ENCODE peak calls at places on chromosomes 2 and 18, in seven cellular contexts. I is left ventricle myocardium inferior, Z is lower lobe of right lung, T is testis, L is heart left ventricle, U is endothelial cell of umbilical vein, X is mesendoderm. R is an unnamed sample.

GRCh38 chr2:136248242-136248641 is 130.3 kb upstream of the CXCR4 start:
- DNase-seq in I (no peak), Z (no peak), T (no peak), L (no peak), U (peak; percentile 35), X (no peak), R (no peak)

GRCh38 chr2:46364797-46365457 is 67.7 kb downstream of the EPAS1 start:
- DNase-seq in I (no peak), Z (no peak), T (peak; percentile 66), L (no peak), U (peak; percentile 70), X (peak; percentile 60), R (no peak)

GRCh38 chr2:237861875-237862527 is 2.6 kb downstream of the RAMP1 start:
- DNase-seq in I (no peak), Z (no peak), T (no peak), L (no peak), U (no peak), X (no peak), R (no peak)

GRCh38 chr2:196101325-196101981 is 32.8 kb upstream of the DNAH7 start:
- DNase-seq in I (no peak), Z (no peak), T (no peak), L (no peak), U (no peak), X (no peak), R (no peak)

GRCh38 chr18:12031836-12032235 is 50.5 kb downstream of the IMPA2 start:
- DNase-seq in I (peak; percentile 46), Z (no peak), T (peak; percentile 74), L (peak; percentile 57), U (no peak), X (no peak), R (no peak)

GRCh38 chr2:3386448-3386958 is 7.0 kb downstream of the TRAPPC12 start:
- DNase-seq in I (no peak), Z (no peak), T (no peak), L (no peak), U (no peak), X (no peak), R (no peak)

GRCh38 chr2:76212305-76212985 is 501.7 kb upstream of the GCFC2 start:
- DNase-seq in I (no peak), Z (no peak), T (no peak), L (no peak), U (no peak), X (no peak), R (no peak)

GRCh38 chr2:226794751-226795171 is 4.9 kb downstream of the IRS1 start:
- DNase-seq in I (no peak), Z (no peak), T (peak; percentile 25), L (peak; percentile 38), U (no peak), X (peak; percentile 44), R (no peak)

GRCh38 chr18:77042583-77042982 is 90.0 kb downstream of the MBP start:
- DNase-seq in I (peak; percentile 48), Z (no peak), T (no peak), L (no peak), U (no peak), X (no peak), R (no peak)

GRCh38 chr2:63023444-63023843 is 27.2 kb upstream of the OTX1 start:
- DNase-seq in I (no peak), Z (no peak), T (no peak), L (no peak), U (peak; percentile 67), X (peak; percentile 82), R (no peak)

GRCh38 chr2:142872900-142873724 is 4.4 kb upstream of the KYNU start:
- DNase-seq in I (no peak), Z (no peak), T (no peak), L (no peak), U (peak; percentile 64), X (no peak), R (no peak)

GRCh38 chr2:200713704-200714064 is 98.0 kb upstream of the BZW1 start:
- DNase-seq in I (no peak), Z (no peak), T (no peak), L (no peak), U (no peak), X (peak; percentile 14), R (no peak)

GRCh38 chr2:164840458-164840929 is 1.1 kb downstream of the COBLL1 start:
- DNase-seq in I (peak; percentile 44), Z (peak; percentile 79), T (peak; percentile 40), L (peak; percentile 53), U (peak; percentile 66), X (peak; percentile 35), R (peak; percentile 68)

GRCh38 chr2:129491251-129491817 is 488.1 kb upstream of the RAB6C start:
- DNase-seq in I (no peak), Z (no peak), T (no peak), L (no peak), U (no peak), X (no peak), R (no peak)

GRCh38 chr2:166451451-166451850 is 42.6 kb downstream of the SCN7A start:
- DNase-seq in I (no peak), Z (no peak), T (no peak), L (no peak), U (no peak), X (peak; percentile 2), R (no peak)

GRCh38 chr18:25373443-25373842 is 21.5 kb upstream of the ZNF521 start:
- DNase-seq in I (no peak), Z (no peak), T (no peak), L (no peak), U (no peak), X (no peak), R (no peak)

GRCh38 chr2:207511851-207512250 is 17.9 kb upstream of the CREB1 start:
- DNase-seq in I (no peak), Z (no peak), T (no peak), L (no peak), U (no peak), X (peak; percentile 17), R (no peak)

GRCh38 chr2:156657809-156658208 is 221.6 kb downstream of the GPD2 start:
- DNase-seq in I (no peak), Z (no peak), T (no peak), L (no peak), U (no peak), X (no peak), R (no peak)

GRCh38 chr2:48694143-48694542 is 61.4 kb downstream of the LHCGR start:
- DNase-seq in I (no peak), Z (no peak), T (no peak), L (no peak), U (no peak), X (peak; percentile 75), R (no peak)

GRCh38 chr2:97911210-97911921 is 84.4 kb downstream of the TMEM131 start:
- DNase-seq in I (no peak), Z (no peak), T (no peak), L (no peak), U (no peak), X (no peak), R (no peak)

GRCh38 chr2:197322729-197323720 is 12.4 kb upstream of the ANKRD44 start:
- DNase-seq in I (no peak), Z (no peak), T (no peak), L (no peak), U (no peak), X (peak; percentile 98), R (no peak)

GRCh38 chr2:167052825-167053224 is 164.5 kb downstream of the XIRP2 start:
- DNase-seq in I (no peak), Z (no peak), T (no peak), L (no peak), U (no peak), X (peak; percentile 34), R (no peak)

GRCh38 chr2:101732773-101733256 is 35.3 kb downstream of the MAP4K4 start:
- DNase-seq in I (no peak), Z (no peak), T (no peak), L (no peak), U (no peak), X (no peak), R (no peak)

GRCh38 chr2:101733257-101733993 is 35.9 kb downstream of the MAP4K4 start:
- DNase-seq in I (no peak), Z (no peak), T (peak; percentile 41), L (no peak), U (no peak), X (no peak), R (no peak)

GRCh38 chr2:101736233-101736632 is 38.7 kb downstream of the MAP4K4 start:
- DNase-seq in I (no peak), Z (no peak), T (no peak), L (no peak), U (no peak), X (no peak), R (no peak)

GRCh38 chr2:101735166-101735533 is 37.6 kb downstream of the MAP4K4 start:
- DNase-seq in I (no peak), Z (no peak), T (no peak), L (no peak), U (no peak), X (no peak), R (no peak)

GRCh38 chr2:101734511-101735165 is 37.1 kb downstream of the MAP4K4 start:
- DNase-seq in I (no peak), Z (no peak), T (no peak), L (no peak), U (no peak), X (no peak), R (no peak)
- H3K27ac ChIP-seq in I (peak overlapping the region; percentile 74), Z (no peak overlapping the region), T (no peak overlapping the region), L (no peak overlapping the region), U (no peak overlapping the region), X (no peak overlapping the region), R (no peak overlapping the region)

GRCh38 chr2:44769349-44770005 is 172.0 kb upstream of the SIX3 start:
- DNase-seq in I (no peak), Z (no peak), T (no peak), L (no peak), U (no peak), X (no peak), R (no peak)

GRCh38 chr2:44766777-44767176 is 174.7 kb upstream of the SIX3 start:
- DNase-seq in I (no peak), Z (no peak), T (no peak), L (no peak), U (no peak), X (no peak), R (no peak)

GRCh38 chr2:44767691-44768090 is 173.8 kb upstream of the SIX3 start:
- DNase-seq in I (no peak), Z (no peak), T (no peak), L (no peak), U (no peak), X (no peak), R (no peak)

GRCh38 chr2:44770221-44771187 is 171.0 kb upstream of the SIX3 start:
- DNase-seq in I (no peak), Z (no peak), T (no peak), L (no peak), U (no peak), X (no peak), R (no peak)

GRCh38 chr2:44768438-44769236 is 172.9 kb upstream of the SIX3 start:
- DNase-seq in I (no peak), Z (no peak), T (no peak), L (no peak), U (peak; percentile 35), X (peak; percentile 61), R (no peak)
- H3K4me3 ChIP-seq in I (peak overlapping the region; percentile 49), Z (no peak overlapping the region), T (peak overlapping the region; percentile 4), L (peak overlapping the region; percentile 33), U (no peak overlapping the region), X (no peak overlapping the region), R (no peak overlapping the region)

GRCh38 chr2:1591978-1592907 is 152.1 kb downstream of the PXDN start:
- DNase-seq in I (peak; percentile 72), Z (peak; percentile 74), T (peak; percentile 78), L (peak; percentile 78), U (peak; percentile 79), X (peak; percentile 93), R (peak; percentile 88)
- H3K4me1 ChIP-seq in I (peaks cover 52% of the 10 kb centered on the region), Z (peaks cover 30% of the 10 kb centered on the region), T (no peaks in the 10 kb centered on the region), L (peaks cover 14% of the 10 kb centered on the region), U (peaks cover 12% of the 10 kb centered on the region), X (peaks cover 3% of the 10 kb centered on the region), R (no peaks in the 10 kb centered on the region)

GRCh38 chr2:9309147-9309546 is 102.5 kb downstream of the ASAP2 start:
- DNase-seq in I (no peak), Z (no peak), T (no peak), L (no peak), U (no peak), X (no peak), R (no peak)
- H3K27ac ChIP-seq in I (peak overlapping the region; percentile 78), Z (no peak overlapping the region), T (no peak overlapping the region), L (no peak overlapping the region), U (no peak overlapping the region), X (no peak overlapping the region), R (peak overlapping the region; percentile 21)